ENCODE peak calls at places on chromosomes 4 and X, in eight cellular contexts. T, V, O, G, A, K, D and F are unnamed samples.

GRCh38 chr4:132332932-132333722 is 816.0 kb upstream of the PCDH10 start:
- DNase-seq in K (no peak), D (no peak), V (no peak), T (no peak), G (no peak), A (no peak), O (no peak), F (no peak)

GRCh38 chr4:182306792-182307507 is 63.7 kb downstream of the TENM3 start:
- DNase-seq in V (no peak), O (no peak), D (no peak), K (no peak), T (no peak), G (no peak), A (no peak), F (no peak)

GRCh38 chr4:17670423-17670822 is 56.0 kb downstream of the MED28 start:
- DNase-seq in O (no peak), T (no peak), A (no peak), K (no peak), D (no peak), G (no peak), V (no peak), F (no peak)

GRCh38 chr4:156442961-156443360 is 489.3 kb upstream of the CTSO start:
- DNase-seq in O (no peak), K (no peak), G (no peak), T (no peak), V (no peak), D (no peak), A (no peak), F (no peak)

GRCh38 chrX:45771560-45772340 is 571.1 kb upstream of the DIPK2B start:
- DNase-seq in G (no peak), T (no peak), V (peak), O (peak), K (no peak), A (no peak), D (no peak), F (peak)

GRCh38 chr4:98203406-98204235 is 57.6 kb upstream of the RAP1GDS1 start:
- DNase-seq in G (no peak), O (peak), T (no peak), K (no peak), D (no peak), A (no peak), V (no peak), F (no peak)

GRCh38 chrX:111386884-111387283 is 25.1 kb downstream of the DCX start:
- DNase-seq in O (no peak), A (no peak), K (no peak), G (no peak), V (no peak), D (no peak), T (no peak), F (no peak)

GRCh38 chr4:139453041-139453370 is 915 bp upstream of the RAB33B start:
- DNase-seq in V (no peak), T (no peak), D (peak), K (no peak), O (peak), G (no peak), A (no peak), F (no peak)

GRCh38 chr4:110184791-110185155 is 13.6 kb downstream of the ELOVL6 start:
- DNase-seq in G (no peak), K (no peak), D (no peak), T (no peak), A (no peak), O (no peak), V (no peak), F (no peak)

GRCh38 chr4:186840222-186840701 is 116.6 kb upstream of the FAT1 start:
- DNase-seq in V (peak), T (no peak), K (no peak), A (no peak), G (no peak), O (no peak), D (no peak), F (peak)

GRCh38 chrX:9873952-9874351 is 87.7 kb downstream of the SHROOM2 start:
- DNase-seq in O (peak), G (no peak), K (no peak), D (peak), A (peak), V (peak), T (peak), F (no peak)

GRCh38 chr4:52202931-52203330 is 151.8 kb downstream of the SPATA18 start:
- DNase-seq in T (no peak), O (no peak), G (no peak), K (no peak), D (no peak), V (no peak), A (no peak), F (no peak)

GRCh38 chrX:3584415-3584996 is 128.9 kb downstream of the PRKX start:
- DNase-seq in V (no peak), O (no peak), T (peak), G (no peak), D (no peak), A (no peak), K (no peak), F (no peak)

GRCh38 chrX:96474357-96475125 is 210.1 kb upstream of the DIAPH2 start:
- DNase-seq in D (no peak), O (no peak), K (no peak), T (no peak), A (no peak), G (no peak), V (no peak), F (no peak)